ENCODE peak calls at places on chromosomes 7 and 10, in seven cellular contexts. I is fibroblast of pulmonary artery, D is RWPE1, T is neural progenitor cell, L is left lung, V is colonic mucosa, O is osteocyte. E is an unnamed sample.
A peak's percentile ranks its signal among the peaks of the same experiment; 100 is the strongest.

GRCh38 chr10:86019141-86019540 is 347.5 kb downstream of the GRID1 start:
- DNase-seq in O (peak; percentile 69), I (no peak), L (no peak), T (no peak), V (no peak), D (no peak), E (no peak)

GRCh38 chr7:79988642-79989041 is 146.0 kb upstream of the GNAI1 start:
- DNase-seq in D (no peak), O (no peak), V (no peak), T (no peak), L (no peak), I (peak; percentile 40), E (no peak)

GRCh38 chr7:152987673-152988072 is 228.1 kb downstream of the ACTR3B start:
- DNase-seq in O (no peak), D (no peak), T (no peak), L (no peak), V (no peak), I (no peak), E (no peak)

GRCh38 chr7:2870471-2870941 is 26.4 kb upstream of the GNA12 start:
- DNase-seq in V (peak; percentile 67), T (peak; percentile 31), I (peak; percentile 90), O (no peak), D (peak; percentile 46), L (no peak), E (peak; percentile 37)

GRCh38 chr7:13420711-13421110 is 568.8 kb downstream of the ETV1 start:
- DNase-seq in I (no peak), L (no peak), O (no peak), V (no peak), T (no peak), D (no peak), E (no peak)

GRCh38 chr10:121781101-121781500 is 146.7 kb downstream of the ATE1 start:
- DNase-seq in I (no peak), O (no peak), V (no peak), L (no peak), D (peak; percentile 85), T (no peak), E (peak; percentile 47)

GRCh38 chr10:89531359-89531758 is 4.0 kb downstream of the SLC16A12 start:
- DNase-seq in V (no peak), D (no peak), L (no peak), O (no peak), T (no peak), I (no peak), E (no peak)

GRCh38 chr7:2403718-2404648 is 572 bp downstream of the CHST12 start:
- DNase-seq in D (peak; percentile 62), I (peak; percentile 35), O (peak; percentile 86), T (peak; percentile 78), V (peak; percentile 42), L (peak; percentile 84), E (peak; percentile 33)

GRCh38 chr7:146090023-146090645 is 26.5 kb upstream of the CNTNAP2 start:
- DNase-seq in O (no peak), D (peak; percentile 18), T (peak; percentile 61), I (peak; percentile 35), V (no peak), L (no peak), E (peak; percentile 62)

GRCh38 chr7:116327751-116328150 is 117.4 kb downstream of the TES start:
- DNase-seq in L (no peak), O (no peak), V (no peak), D (no peak), I (peak; percentile 88), T (no peak), E (no peak)

GRCh38 chr10:86359111-86359510 is 7.5 kb downstream of the GRID1 start:
- DNase-seq in O (no peak), D (no peak), L (peak; percentile 28), I (no peak), V (no peak), T (no peak), E (no peak)

GRCh38 chr7:156764016-156764669 is 123.6 kb downstream of the RNF32 start:
- DNase-seq in L (no peak), O (no peak), T (peak; percentile 75), I (peak; percentile 85), V (peak; percentile 68), D (peak; percentile 46), E (peak; percentile 70)

GRCh38 chr7:105643857-105644256 is 62.6 kb upstream of the EFCAB10 start:
- DNase-seq in I (no peak), L (no peak), O (no peak), V (no peak), D (no peak), T (no peak), E (no peak)

GRCh38 chr7:155173905-155174304 is 103.8 kb downstream of the HTR5A start:
- DNase-seq in T (no peak), D (no peak), O (peak; percentile 49), I (no peak), V (no peak), L (no peak), E (no peak)

GRCh38 chr10:131141645-131142445 is 169.7 kb downstream of the TCERG1L start:
- DNase-seq in D (no peak), I (no peak), V (no peak), O (no peak), L (peak; percentile 35), T (no peak), E (no peak)

GRCh38 chr10:102994551-102995295 is 76.6 kb downstream of the CNNM2 start:
- DNase-seq in D (no peak), I (no peak), T (no peak), V (no peak), O (no peak), L (no peak), E (no peak)

GRCh38 chr10:2920638-2921037 is 146.7 kb upstream of the PFKP start:
- DNase-seq in T (no peak), V (no peak), I (no peak), O (peak; percentile 51), L (no peak), D (no peak), E (no peak)

GRCh38 chr7:15723840-15724239 is 37.4 kb upstream of the MEOX2 start:
- DNase-seq in I (no peak), V (no peak), D (no peak), O (no peak), L (no peak), T (no peak), E (no peak)

GRCh38 chr7:15725036-15725435 is 38.6 kb upstream of the MEOX2 start:
- DNase-seq in O (no peak), D (no peak), T (no peak), V (no peak), I (no peak), L (no peak), E (no peak)

GRCh38 chr7:15720849-15721471 is 34.5 kb upstream of the MEOX2 start:
- DNase-seq in D (no peak), O (no peak), T (peak; percentile 25), L (no peak), I (peak; percentile 78), V (peak; percentile 43), E (peak; percentile 53)
- TF ChIP-seq CTCF in D (peak; percentile 92), O (peak; percentile 72), T (peak; percentile 91), L (peak; percentile 69), I (peak; percentile 83), V (peak; percentile 75), E (peak; percentile 70)

DNA sequence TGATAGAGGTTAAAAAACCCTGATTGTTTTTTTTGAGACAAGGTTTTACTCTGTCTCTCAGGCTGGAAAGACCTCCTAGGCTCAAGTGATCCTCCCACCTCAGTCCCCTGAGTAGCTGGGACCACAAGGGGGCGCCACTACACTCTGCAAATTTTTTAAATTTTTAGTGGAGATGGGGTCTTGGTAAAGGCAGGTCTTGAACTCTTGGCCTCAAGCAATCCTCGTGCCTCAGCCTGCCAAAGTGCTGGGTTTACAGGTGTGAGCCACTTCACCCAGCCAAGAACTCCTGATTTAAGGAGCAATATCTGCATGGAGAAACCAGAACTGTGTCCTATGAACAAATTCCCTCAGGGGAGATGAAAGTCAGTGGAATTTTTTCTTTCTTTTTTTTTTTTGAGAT is 7.3 kb upstream of the KLHDC10 start:
- DNase-seq in O (peak; percentile 85), D (no peak), L (no peak), I (peak; percentile 59), T (peak; percentile 85), V (peak; percentile 56), E (peak; percentile 46)
- TF ChIP-seq CTCF in O (peak; percentile 70), D (peak; percentile 82), L (peak; percentile 72), I (peak; percentile 83), T (peak; percentile 91), V (peak; percentile 73), E (peak; percentile 42)

DNA sequence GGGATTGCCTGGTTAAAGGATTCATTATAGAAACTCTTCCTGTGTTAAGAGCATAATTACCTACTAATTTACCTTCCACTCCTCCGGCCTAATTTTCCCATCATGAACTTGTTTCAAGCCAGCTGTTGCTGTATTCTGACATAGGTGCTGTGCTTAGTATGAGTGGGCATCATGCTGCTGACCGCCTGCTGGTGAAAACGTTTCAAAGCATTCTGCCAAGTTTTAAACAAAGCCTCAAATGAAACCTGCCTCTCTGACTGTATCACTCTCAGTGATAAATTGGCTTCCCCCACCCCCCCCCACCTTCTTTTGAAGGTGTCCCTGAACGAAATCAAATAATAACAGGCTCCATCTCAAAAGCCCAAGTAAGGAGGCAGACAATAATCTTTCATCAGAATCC is 47.9 kb upstream of the KCNMA1 start:
- DNase-seq in I (no peak), L (no peak), D (no peak), O (no peak), V (peak; percentile 10), T (no peak), E (no peak)
- TF ChIP-seq CTCF in I (no peak), L (no peak), D (no peak), O (no peak), V (no peak), T (no peak), E (no peak)

DNA sequence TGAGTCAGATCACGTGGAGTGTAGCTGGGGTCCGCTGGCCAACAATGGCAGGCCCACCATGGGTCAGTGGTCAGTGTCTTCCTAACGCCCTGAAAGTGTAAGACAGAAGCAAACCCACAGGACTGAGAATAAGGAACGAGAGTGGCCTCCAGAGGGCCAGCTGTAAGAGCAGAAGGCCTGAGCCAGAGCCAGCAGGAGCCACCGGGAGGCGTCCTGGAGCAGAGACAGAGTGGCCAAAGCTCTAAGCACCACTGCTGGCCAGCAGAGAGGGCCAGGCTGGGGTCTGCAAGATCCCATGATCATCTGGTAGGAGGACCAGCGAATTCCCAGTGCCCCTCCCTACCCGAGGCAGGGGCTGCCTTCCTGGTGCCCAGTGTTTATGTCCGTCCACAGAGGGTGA is 9.2 kb downstream of the CCDC201 start:
- DNase-seq in V (no peak), D (no peak), L (no peak), I (no peak), T (peak; percentile 60), O (no peak), E (no peak)
- TF ChIP-seq CTCF in V (no peak), D (no peak), L (no peak), I (peak; percentile 30), T (peak; percentile 58), O (peak; percentile 34), E (no peak)